ENCODE peak calls at places on chromosome 13, in eight cellular contexts. E is mucosa of gallbladder; Y is lower leg skin; V is skeletal muscle cell; A is nucleus accumbens; H is AML-193; Q is CD8-positive, alpha-beta memory T cell; B is left kidney. G is an unnamed sample.

GRCh38 chr13:95484052-95484451 is 68.5 kb upstream of the CLDN10 start:
- DNase-seq in H (no peak), A (no peak), V (no peak), Q (no peak), B (no peak), E (no peak), Y (no peak), G (no peak)

GRCh38 chr13:111177081-111177711 is 62.1 kb downstream of the ARHGEF7 start:
- DNase-seq in E (peak), Y (peak), Q (peak), B (no peak), A (peak), V (no peak), H (no peak), G (peak)

GRCh38 chr13:107091386-107091785 is 523.4 kb upstream of the ARGLU1 start:
- DNase-seq in E (no peak), H (no peak), Q (no peak), Y (no peak), A (no peak), V (no peak), B (no peak), G (no peak)

GRCh38 chr13:46075811-46076210 is 23.3 kb upstream of the ZC3H13 start:
- DNase-seq in Y (no peak), V (no peak), A (no peak), B (no peak), Q (no peak), E (no peak), H (no peak), G (no peak)

GRCh38 chr13:65330287-65330686 is 1899.8 kb downstream of the PCDH9 start:
- DNase-seq in E (no peak), H (no peak), Y (no peak), V (no peak), Q (no peak), B (no peak), A (no peak), G (no peak)

GRCh38 chr13:71240906-71241305 is 626.1 kb downstream of the DACH1 start:
- DNase-seq in Q (no peak), B (peak), V (no peak), Y (no peak), E (no peak), A (no peak), H (peak), G (peak)

GRCh38 chr13:110560606-110561334 is 752 bp downstream of the RAB20 start:
- DNase-seq in Q (no peak), B (peak), A (no peak), E (no peak), Y (no peak), V (no peak), H (peak), G (no peak)

GRCh38 chr13:99922631-99923404 is 48.7 kb downstream of the ZIC5 start:
- DNase-seq in H (no peak), A (no peak), V (no peak), Y (no peak), B (no peak), E (no peak), Q (no peak), G (no peak)

GRCh38 chr13:39688699-39689405 is 33.4 kb downstream of the COG6 start:
- DNase-seq in H (no peak), A (no peak), B (no peak), Q (no peak), V (no peak), Y (no peak), E (no peak), G (no peak)

GRCh38 chr13:66634384-66634783 is 595.8 kb downstream of the PCDH9 start:
- DNase-seq in Y (no peak), A (no peak), B (no peak), V (no peak), Q (no peak), E (no peak), H (no peak), G (no peak)

GRCh38 chr13:37136187-37136586 is 30.7 kb upstream of the CSNK1A1L start:
- DNase-seq in H (no peak), A (no peak), E (no peak), Q (no peak), V (peak), B (no peak), Y (no peak), G (no peak)

GRCh38 chr13:40102854-40103253 is 447.4 kb downstream of the COG6 start:
- DNase-seq in Y (no peak), Q (no peak), H (no peak), B (peak), E (no peak), V (peak), A (peak), G (peak)

GRCh38 chr13:21673592-21674270 is 2.9 kb downstream of the FGF9 start:
- DNase-seq in H (no peak), E (peak), A (no peak), Y (no peak), B (peak), Q (no peak), V (no peak), G (peak)

GRCh38 chr13:99723847-99724246 is 222.6 kb downstream of the TM9SF2 start:
- DNase-seq in Y (no peak), B (no peak), A (no peak), Q (no peak), V (no peak), E (no peak), H (no peak), G (no peak)

GRCh38 chr13:79631260-79631659 is 150.3 kb downstream of the NDFIP2 start:
- DNase-seq in Q (no peak), Y (no peak), A (no peak), V (peak), E (peak), B (peak), H (no peak), G (no peak)

GRCh38 chr13:110683203-110683883 is 22.6 kb downstream of the CARS2 start:
- DNase-seq in Q (no peak), E (no peak), Y (peak), B (peak), V (no peak), H (peak), A (no peak), G (no peak)

G was measured in Ammon's horn.